ENCODE peak calls at places on chromosomes 12 and 14, in six cellular contexts. D is K562, B is GM12878, C is HepG2, J is H1, T is GM12892. K is an unnamed sample.
A peak's percentile ranks its signal among the peaks of the same experiment; 100 is the strongest.

GRCh38 chr12:18971932-18972331 is 157.6 kb upstream of the PLEKHA5 start:
- DNase-seq in D (no peak), B (no peak), C (no peak), J (no peak), T (no peak), K (no peak)

GRCh38 chr12:111160350-111161142 is 208.3 kb downstream of the PHETA1 start:
- DNase-seq in D (no peak), B (no peak), C (no peak), J (no peak), T (no peak), K (no peak)

GRCh38 chr12:22935501-22935900 is 310.5 kb downstream of the ETNK1 start:
- DNase-seq in D (no peak), B (no peak), C (no peak), J (no peak), T (no peak), K (no peak)

GRCh38 chr12:91951571-91951970 is 194.1 kb downstream of the BTG1 start:
- DNase-seq in D (no peak), B (no peak), C (no peak), J (no peak), T (no peak), K (no peak)

GRCh38 chr12:98416845-98417244 is 98.5 kb upstream of the TMPO start:
- DNase-seq in D (peak; percentile 52), B (no peak), C (no peak), J (no peak), T (no peak), K (no peak)

GRCh38 chr14:49598479-49599301 is at the start of gene LRR1:
- DNase-seq in D (peak; percentile 81), B (peak; percentile 60), C (peak; percentile 76), J (no peak), T (peak; percentile 47), K (peak; percentile 55)

GRCh38 chr14:22994762-22995275 is 12.5 kb upstream of the AJUBA start:
- DNase-seq in D (peak; percentile 74), B (no peak), C (peak; percentile 67), J (no peak), T (no peak), K (no peak)

GRCh38 chr12:111313833-111314259 is 55.0 kb downstream of the PHETA1 start:
- DNase-seq in D (peak; percentile 75), B (no peak), C (peak; percentile 59), J (peak; percentile 73), T (peak; percentile 82), K (peak; percentile 91)

GRCh38 chr12:130213249-130213648 is 51.0 kb downstream of the FZD10 start:
- DNase-seq in D (no peak), B (no peak), C (no peak), J (no peak), T (no peak), K (no peak)

GRCh38 chr14:24398943-24399801 is at the start of gene NYNRIN:
- DNase-seq in D (peak; percentile 42), B (no peak), C (no peak), J (no peak), T (no peak), K (no peak)

GRCh38 chr12:95641299-95641947 is 90.1 kb upstream of the USP44 start:
- DNase-seq in D (no peak), B (no peak), C (no peak), J (no peak), T (no peak), K (no peak)

GRCh38 chr12:56260380-56260779 is 2.2 kb upstream of the ANKRD52 start:
- DNase-seq in D (no peak), B (no peak), C (no peak), J (no peak), T (no peak), K (no peak)

GRCh38 chr12:100427078-100427477 is 46.6 kb upstream of the NR1H4 start:
- DNase-seq in D (no peak), B (no peak), C (peak; percentile 44), J (no peak), T (no peak), K (no peak)

GRCh38 chr12:127278351-127278750 is 988.6 kb upstream of the TMEM132C start:
- DNase-seq in D (no peak), B (no peak), C (no peak), J (no peak), T (no peak), K (no peak)

GRCh38 chr12:88309546-88309945 is 167.4 kb downstream of the TMTC3 start:
- DNase-seq in D (no peak), B (no peak), C (no peak), J (no peak), T (no peak), K (no peak)

GRCh38 chr12:94656556-94656955 is 6.2 kb upstream of the TMCC3 start:
- DNase-seq in D (no peak), B (no peak), C (no peak), J (no peak), T (no peak), K (no peak)

GRCh38 chr12:112906712-112907414 is at the start of gene OAS1:
- DNase-seq in D (no peak), B (peak; percentile 89), C (peak; percentile 72), J (no peak), T (peak; percentile 43), K (peak; percentile 35)

GRCh38 chr12:123269980-123270379 is 1.7 kb downstream of the CDK2AP1 start:
- DNase-seq in D (peak; percentile 32), B (no peak), C (peak; percentile 92), J (no peak), T (no peak), K (no peak)

GRCh38 chr12:94754653-94755052 is 104.3 kb upstream of the TMCC3 start:
- DNase-seq in D (no peak), B (no peak), C (no peak), J (no peak), T (no peak), K (no peak)

GRCh38 chr12:76264617-76265016 is 83.6 kb downstream of the BBS10 start:
- DNase-seq in D (no peak), B (no peak), C (no peak), J (no peak), T (no peak), K (no peak)
- TF ChIP-seq POLR2AphosphoS5 in D (no peak), B (no peak), C (no peak), J (no peak), T (no peak), K (no peak)

GRCh38 chr14:39108791-39109190 is 5.3 kb upstream of the GEMIN2 start:
- DNase-seq in D (no peak), B (no peak), C (no peak), J (no peak), T (no peak), K (no peak)

GRCh38 chr14:39109893-39110715 is 4.0 kb upstream of the GEMIN2 start:
- DNase-seq in D (peak; percentile 23), B (no peak), C (no peak), J (no peak), T (no peak), K (no peak)

GRCh38 chr14:39113685-39114072 is 444 bp upstream of the GEMIN2 start:
- DNase-seq in D (no peak), B (no peak), C (no peak), J (no peak), T (no peak), K (no peak)

DNA sequence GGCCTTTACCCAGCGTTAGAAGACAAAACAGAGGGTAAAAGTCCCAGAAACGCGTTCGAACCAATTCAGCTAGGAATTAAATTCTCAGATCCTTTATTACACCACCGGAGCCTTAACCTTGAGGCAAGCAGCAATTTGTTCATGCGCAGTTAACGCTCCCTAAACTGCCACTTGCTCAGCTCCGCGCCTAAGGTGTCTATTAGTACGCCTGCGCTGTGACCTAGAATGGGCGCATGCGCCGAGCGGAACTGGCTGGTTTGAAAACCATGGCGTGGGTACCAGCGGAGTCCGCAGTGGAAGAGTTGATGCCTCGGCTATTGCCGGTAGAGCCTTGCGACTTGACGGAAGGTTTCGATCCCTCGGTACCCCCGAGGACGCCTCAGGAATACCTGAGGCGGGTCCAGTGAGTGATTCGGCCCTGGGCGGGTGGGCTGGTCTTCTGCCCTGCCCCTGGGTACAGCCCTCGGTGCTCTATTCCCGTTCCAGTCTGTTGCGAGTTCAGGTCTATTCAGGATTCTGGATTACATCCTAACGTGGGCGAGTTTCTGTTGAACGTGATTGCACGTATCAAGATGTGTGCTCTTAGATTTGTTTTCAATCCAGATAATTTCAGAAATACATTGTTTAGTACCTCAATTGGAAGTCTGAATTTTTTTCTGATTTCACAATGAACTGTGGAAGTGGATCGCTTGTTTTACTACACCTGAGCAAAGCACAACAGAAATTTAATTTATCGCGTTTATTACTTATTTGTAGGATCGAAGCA is at the start of gene GEMIN2:
- DNase-seq in D (peak; percentile 93), B (peak; percentile 89), C (peak; percentile 97), J (peak; percentile 79), T (peak; percentile 70), K (peak; percentile 75)
- TF ChIP-seq POLR2A in D (peak; percentile 81), B (peak; percentile 91), C (peak; percentile 89), J (peak; percentile 59), T (peak; percentile 79), K (peak; percentile 87)

DNA sequence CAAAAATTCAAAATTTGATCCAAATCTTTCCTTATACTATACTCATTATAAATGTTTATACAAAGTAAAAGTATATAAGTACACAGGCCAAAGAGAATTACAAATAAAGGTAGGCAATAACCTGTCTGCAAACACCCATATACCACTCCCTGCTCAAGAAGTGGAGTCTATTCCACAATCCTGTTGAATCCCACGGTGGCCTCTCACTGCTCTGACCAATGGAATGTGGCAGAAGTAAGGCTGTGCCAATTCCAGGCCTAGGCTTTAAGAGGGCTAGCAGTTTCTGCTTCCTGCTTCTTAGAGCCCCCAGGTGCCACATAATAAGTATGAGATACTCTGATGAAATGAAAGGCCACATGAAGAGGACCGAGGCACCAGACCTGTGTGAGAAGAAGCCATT is 79.8 kb upstream of the CFL2 start:
- DNase-seq in D (no peak), B (no peak), C (no peak), J (no peak), T (no peak), K (no peak)
- TF ChIP-seq TAF1 in D (no peak), B (no peak), C (no peak), J (no peak), T (no peak), K (no peak)

GRCh38 chr12:119180380-119181040 is 1.8 kb downstream of the HSPB8 start:
- DNase-seq in D (peak; percentile 6), B (no peak), C (no peak), J (no peak), T (no peak), K (no peak)
- TF ChIP-seq POLR2AphosphoS5 in D (no peak), B (no peak), C (no peak), J (no peak), T (no peak), K (no peak)

DNA sequence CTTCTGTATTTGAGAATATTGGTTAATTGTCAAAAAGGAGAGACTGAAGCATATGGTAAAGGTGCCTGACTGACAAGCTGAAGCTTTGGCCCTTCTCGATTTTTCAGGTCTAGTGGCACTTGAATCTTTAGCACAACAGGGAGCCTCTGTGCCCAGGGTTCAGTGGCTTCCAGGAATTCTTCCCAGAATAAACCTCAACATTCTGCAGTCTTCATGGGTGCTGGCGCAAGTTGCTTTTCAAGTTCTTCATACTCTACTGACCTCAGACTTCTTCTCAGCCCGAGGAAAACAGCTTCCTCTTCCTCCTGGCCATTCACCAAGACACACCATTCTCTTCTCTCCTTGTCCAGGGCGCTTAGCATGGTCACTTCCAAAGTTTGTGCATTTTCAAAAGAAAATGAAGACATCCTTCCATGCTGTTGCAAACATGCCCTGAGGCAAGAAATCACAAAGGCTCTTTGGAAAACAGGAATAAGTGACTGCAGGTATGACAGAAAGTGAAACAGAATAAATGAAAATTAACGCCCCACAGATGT is 89.9 kb downstream of the MGST1 start:
- DNase-seq in D (no peak), B (no peak), C (no peak), J (no peak), T (no peak), K (no peak)
- TF ChIP-seq POLR2A in D (no peak), B (no peak), C (no peak), J (no peak), T (no peak), K (no peak)